ENCODE peak calls at places on chromosomes 5 and 9, in five cellular contexts. I, S, D, C and G are unnamed samples.

GRCh38 chr5:147373328-147373727 is 136.5 kb downstream of the DPYSL3 start:
- DNase-seq in D (no peak), S (no peak), I (no peak), C (no peak), G (no peak)

GRCh38 chr5:14671414-14671813 is 6.9 kb downstream of the OTULIN start:
- DNase-seq in I (no peak), D (no peak), S (peak), C (no peak), G (no peak)

GRCh38 chr9:27422435-27422834 is 101.7 kb upstream of the IFNK start:
- DNase-seq in C (no peak), S (no peak), D (no peak), I (no peak), G (no peak)

GRCh38 chr9:127521919-127522304 is 70.6 kb downstream of the LRSAM1 start:
- DNase-seq in S (no peak), D (no peak), C (peak), I (peak), G (peak)

GRCh38 chr9:127976943-127977871 is 3.6 kb downstream of the EEIG1 start:
- DNase-seq in D (no peak), S (no peak), I (no peak), C (no peak), G (peak)

GRCh38 chr9:126719677-126720435 is 85.0 kb upstream of the ZBTB43 start:
- DNase-seq in I (no peak), S (peak), C (peak), D (peak), G (peak)

GRCh38 chr5:8828596-8829321 is 717.1 kb downstream of the SEMA5A start:
- DNase-seq in S (peak), D (no peak), C (no peak), I (no peak), G (no peak)

GRCh38 chr5:91200692-91201091 is 182.4 kb downstream of the ARRDC3 start:
- DNase-seq in C (no peak), D (no peak), I (no peak), S (no peak), G (no peak)

GRCh38 chr9:13948037-13948436 is 365.9 kb downstream of the NFIB start:
- DNase-seq in I (no peak), S (no peak), D (no peak), C (no peak), G (no peak)

GRCh38 chr5:52150501-52150900 is 637.2 kb upstream of the ITGA1 start:
- DNase-seq in S (no peak), D (no peak), C (no peak), I (no peak), G (no peak)

GRCh38 chr9:112037281-112038016 is 137.6 kb downstream of the SUSD1 start:
- DNase-seq in D (no peak), I (no peak), C (no peak), S (peak), G (no peak)

GRCh38 chr9:129748249-129748648 is 4.6 kb downstream of the PTGES start:
- DNase-seq in I (no peak), C (no peak), S (peak), D (no peak), G (no peak)

GRCh38 chr5:78405820-78406750 is 45.7 kb downstream of the SCAMP1 start:
- DNase-seq in I (no peak), C (no peak), S (peak), D (no peak), G (no peak)

DNA sequence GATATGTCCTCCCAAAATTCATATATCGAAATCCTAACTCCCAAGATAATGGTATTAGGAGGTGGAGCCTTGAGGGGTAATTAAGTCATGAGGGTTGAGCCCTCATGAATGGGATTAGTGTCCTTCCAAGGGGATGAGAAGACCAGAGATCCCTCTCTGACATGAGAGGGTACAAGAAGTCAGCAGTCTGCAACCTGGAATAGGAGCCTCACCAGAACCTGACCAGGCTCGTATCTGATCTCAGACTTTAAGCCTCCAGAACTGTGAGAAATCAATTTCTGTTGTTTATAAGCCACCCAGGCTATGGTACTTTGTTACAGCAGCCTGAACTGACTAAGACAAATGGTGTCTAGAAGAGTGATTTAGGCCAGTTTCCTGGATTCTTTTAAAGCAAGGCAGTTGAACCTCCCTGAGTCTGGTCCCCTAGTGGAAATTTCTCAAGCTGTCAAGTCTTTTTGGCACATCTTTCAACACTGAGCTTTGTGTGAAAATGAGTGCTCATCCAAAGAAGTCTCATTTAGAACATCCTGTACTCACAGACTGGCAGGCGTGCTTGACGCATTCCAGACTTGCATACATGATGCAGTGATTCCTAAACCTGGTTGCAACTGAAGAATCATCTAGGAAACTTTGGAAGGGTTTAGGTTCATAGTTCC is 254.8 kb upstream of the PPP1R2B start:
- DNase-seq in C (no peak), I (no peak), D (peak), S (no peak), G (peak)
- H3K27ac ChIP-seq in C (no peak), I (no peak), D (peak), S (no peak), G (no peak)

GRCh38 chr9:92289708-92290390 is 3.6 kb downstream of the IARS1 start:
- DNase-seq in D (no peak), S (peak), C (no peak), I (no peak), G (no peak)

GRCh38 chr9:92293075-92293354 is 482 bp downstream of the IARS1 start:
- DNase-seq in D (no peak), S (no peak), C (no peak), I (no peak), G (no peak)

GRCh38 chr9:92292338-92293074 is 991 bp downstream of the IARS1 start:
- DNase-seq in S (peak), D (no peak), I (no peak), C (no peak), G (no peak)

GRCh38 chr9:92290785-92291429 is 2.6 kb downstream of the IARS1 start:
- DNase-seq in I (no peak), S (no peak), C (no peak), D (no peak), G (no peak)

GRCh38 chr9:92291577-92291976 is 1.9 kb downstream of the IARS1 start:
- DNase-seq in D (no peak), I (no peak), C (no peak), S (no peak), G (no peak)
- H3K4me3 ChIP-seq in D (no peak), I (no peak), C (no peak), S (peak), G (no peak)

GRCh38 chr5:145246379-145246778 is 588.8 kb downstream of the PRELID2 start:
- DNase-seq in I (no peak), C (no peak), S (no peak), D (no peak), G (no peak)

GRCh38 chr5:145244251-145244650 is 590.9 kb downstream of the PRELID2 start:
- DNase-seq in S (no peak), I (no peak), C (no peak), D (no peak), G (no peak)

GRCh38 chr5:145245354-145245753 is 589.8 kb downstream of the PRELID2 start:
- DNase-seq in I (no peak), D (no peak), C (no peak), S (peak), G (no peak)

GRCh38 chr5:145244788-145245187 is 590.4 kb downstream of the PRELID2 start:
- DNase-seq in I (no peak), C (no peak), S (peak), D (no peak), G (no peak)

DNA sequence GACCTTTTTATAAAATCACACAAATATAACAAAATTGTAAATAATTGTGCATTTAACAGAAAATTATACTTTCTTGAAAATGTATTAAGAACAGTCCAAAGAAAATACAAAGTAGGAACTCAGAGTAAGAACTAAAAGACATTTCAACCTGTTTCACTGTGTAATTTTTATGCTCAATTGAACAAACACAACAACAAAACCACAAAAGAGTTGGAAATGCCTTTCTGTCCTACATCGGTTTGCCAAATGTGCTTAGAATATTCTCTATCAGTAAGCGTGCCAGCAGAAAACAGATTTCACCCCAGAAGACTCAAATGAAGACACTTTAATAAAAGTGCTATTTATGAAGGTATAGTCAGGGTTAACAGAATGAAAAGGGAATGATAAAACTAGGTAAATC is 592.1 kb downstream of the PRELID2 start:
- DNase-seq in D (no peak), C (no peak), I (no peak), S (no peak), G (no peak)
- TF ChIP-seq CTCF in D (no peak), C (no peak), I (no peak), S (no peak), G (no peak)

DNA sequence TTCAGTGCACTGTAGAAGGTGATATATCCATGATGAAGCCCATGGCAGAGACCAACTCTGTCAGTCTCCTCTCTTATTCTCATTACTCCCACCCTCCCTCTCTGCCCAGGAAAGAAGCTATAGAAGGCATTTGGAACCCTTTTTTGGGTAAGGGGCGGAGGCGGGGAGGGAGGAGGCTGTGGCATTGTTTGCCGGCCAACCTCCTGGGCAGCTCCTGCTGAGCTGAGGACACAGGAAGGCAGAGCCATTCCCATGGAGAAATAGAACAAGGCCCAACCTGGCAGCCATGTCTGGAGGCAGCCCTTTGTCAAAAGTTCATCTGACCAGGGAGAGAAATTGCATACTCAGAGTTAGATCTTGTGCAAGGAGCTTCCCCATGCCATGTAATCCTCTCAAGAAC is 158.4 kb downstream of the MELK start:
- DNase-seq in D (no peak), I (no peak), S (no peak), C (no peak), G (no peak)
- H3K27ac ChIP-seq in D (no peak), I (no peak), S (peak), C (no peak), G (no peak)

GRCh38 chr5:92460505-92460904 is 1077.4 kb upstream of the ARRDC3 start:
- DNase-seq in I (no peak), D (no peak), C (no peak), S (no peak), G (no peak)

GRCh38 chr5:92455011-92455410 is 1071.9 kb upstream of the ARRDC3 start:
- DNase-seq in D (no peak), I (no peak), S (no peak), C (no peak), G (no peak)
- H3K4me3 ChIP-seq in D (no peak), I (no peak), S (no peak), C (no peak), G (no peak)

GRCh38 chr5:136805466-136805865 is 440.1 kb upstream of the TRPC7 start:
- DNase-seq in D (no peak), S (no peak), I (no peak), C (no peak), G (no peak)
- TF ChIP-seq CTCF in D (no peak), S (no peak), I (no peak), C (no peak), G (no peak)

GRCh38 chr9:4740373-4740622 is 704 bp downstream of the AK3 start:
- DNase-seq in I (no peak), C (no peak), D (no peak), S (no peak), G (no peak)
- H3K27ac ChIP-seq in I (peak), C (peak), D (peak), S (peak), G (peak)